ENCODE peak calls at places on chromosome 19, in five cellular contexts. V is bronchial epithelial cell, Q is H9, Z is AG04450, H is BE2C. L is an unnamed sample.

GRCh38 chr19:2385053-2385721 is 25.1 kb downstream of the TMPRSS9 start:
- DNase-seq in V (peak; percentile 75), Q (peak; percentile 96), Z (peak; percentile 27), H (peak; percentile 80), L (peak; percentile 96)

GRCh38 chr19:1847684-1848398 is 442 bp downstream of the REXO1 start:
- DNase-seq in V (no peak), Q (no peak), Z (no peak), H (peak; percentile 60), L (peak; percentile 34)

GRCh38 chr19:50323782-50324133 is 5.4 kb downstream of the KCNC3 start:
- DNase-seq in V (no peak), Q (no peak), Z (no peak), H (no peak), L (no peak)

GRCh38 chr19:8573316-8573715 is 3.9 kb downstream of the MYO1F start:
- DNase-seq in V (no peak), Q (no peak), Z (no peak), H (no peak), L (no peak)

GRCh38 chr19:18764591-18765051 is 26.5 kb downstream of the COMP start:
- DNase-seq in V (no peak), Q (no peak), Z (no peak), H (no peak), L (no peak)

GRCh38 chr19:48696353-48697010 is 711 bp downstream of the FUT2 start:
- DNase-seq in V (no peak), Q (peak; percentile 68), Z (no peak), H (no peak), L (no peak)

GRCh38 chr19:17281391-17282304 is at the start of gene ANKLE1:
- DNase-seq in V (no peak), Q (peak; percentile 77), Z (no peak), H (no peak), L (no peak)

GRCh38 chr19:1947651-1948209 is 6.8 kb downstream of the CSNK1G2 start:
- DNase-seq in V (no peak), Q (peak; percentile 67), Z (no peak), H (no peak), L (peak; percentile 46)

GRCh38 chr19:21699197-21699596 is 68.2 kb downstream of the ZNF100 start:
- DNase-seq in V (no peak), Q (peak; percentile 72), Z (no peak), H (no peak), L (no peak)

GRCh38 chr19:37941820-37942515 is 35.0 kb downstream of the SIPA1L3 start:
- DNase-seq in V (no peak), Q (no peak), Z (no peak), H (no peak), L (no peak)

GRCh38 chr19:42965204-42965603 is 28.2 kb upstream of the PSG7 start:
- DNase-seq in V (peak; percentile 39), Q (no peak), Z (peak; percentile 30), H (no peak), L (no peak)

GRCh38 chr19:17757125-17757524 is 5.8 kb downstream of the FCHO1 start:
- DNase-seq in V (peak; percentile 51), Q (no peak), Z (no peak), H (peak; percentile 82), L (peak; percentile 80)

GRCh38 chr19:16444273-16444597 is 27.5 kb downstream of the EPS15L1 start:
- DNase-seq in V (no peak), Q (no peak), Z (no peak), H (no peak), L (no peak)

GRCh38 chr19:57280913-57281425 is 684 bp downstream of the ZNF460 start:
- DNase-seq in V (no peak), Q (no peak), Z (no peak), H (no peak), L (peak; percentile 35)

GRCh38 chr19:55492362-55492944 is 4.2 kb downstream of the SSC5D start:
- DNase-seq in V (no peak), Q (no peak), Z (no peak), H (no peak), L (peak; percentile 58)

GRCh38 chr19:15250635-15250993 is 18.4 kb upstream of the EPHX3 start:
- DNase-seq in V (no peak), Q (no peak), Z (no peak), H (no peak), L (no peak)

GRCh38 chr19:15253076-15253475 is 20.8 kb upstream of the EPHX3 start:
- DNase-seq in V (no peak), Q (no peak), Z (no peak), H (no peak), L (no peak)

GRCh38 chr19:15252398-15253018 is 20.3 kb upstream of the EPHX3 start:
- DNase-seq in V (no peak), Q (peak; percentile 44), Z (no peak), H (no peak), L (peak; percentile 65)

GRCh38 chr19:15251010-15251748 is 18.9 kb upstream of the EPHX3 start:
- DNase-seq in V (no peak), Q (no peak), Z (peak; percentile 20), H (no peak), L (peak; percentile 68)

GRCh38 chr19:15251749-15252397 is 19.6 kb upstream of the EPHX3 start:
- DNase-seq in V (peak; percentile 53), Q (peak; percentile 84), Z (peak; percentile 90), H (peak; percentile 72), L (peak; percentile 97)
- TF ChIP-seq CTCF in V (peak; percentile 49), Q (peak; percentile 69), Z (peak; percentile 64), H (peak; percentile 45), L (peak; percentile 26)

GRCh38 chr19:28531979-28532378 is 681.0 kb downstream of the UQCRFS1 start:
- DNase-seq in V (no peak), Q (no peak), Z (no peak), H (no peak), L (no peak)

GRCh38 chr19:28532765-28533341 is 680.1 kb downstream of the UQCRFS1 start:
- DNase-seq in V (no peak), Q (no peak), Z (no peak), H (no peak), L (no peak)

GRCh38 chr19:28526042-28526441 is 686.9 kb downstream of the UQCRFS1 start:
- DNase-seq in V (no peak), Q (no peak), Z (no peak), H (no peak), L (no peak)

GRCh38 chr19:28534740-28535351 is 678.1 kb downstream of the UQCRFS1 start:
- DNase-seq in V (no peak), Q (no peak), Z (no peak), H (no peak), L (no peak)

GRCh38 chr19:28530406-28531035 is 682.4 kb downstream of the UQCRFS1 start:
- DNase-seq in V (no peak), Q (no peak), Z (no peak), H (no peak), L (no peak)
- TF ChIP-seq CTCF in V (no peak), Q (peak; percentile 37), Z (no peak), H (no peak), L (no peak)

DNA sequence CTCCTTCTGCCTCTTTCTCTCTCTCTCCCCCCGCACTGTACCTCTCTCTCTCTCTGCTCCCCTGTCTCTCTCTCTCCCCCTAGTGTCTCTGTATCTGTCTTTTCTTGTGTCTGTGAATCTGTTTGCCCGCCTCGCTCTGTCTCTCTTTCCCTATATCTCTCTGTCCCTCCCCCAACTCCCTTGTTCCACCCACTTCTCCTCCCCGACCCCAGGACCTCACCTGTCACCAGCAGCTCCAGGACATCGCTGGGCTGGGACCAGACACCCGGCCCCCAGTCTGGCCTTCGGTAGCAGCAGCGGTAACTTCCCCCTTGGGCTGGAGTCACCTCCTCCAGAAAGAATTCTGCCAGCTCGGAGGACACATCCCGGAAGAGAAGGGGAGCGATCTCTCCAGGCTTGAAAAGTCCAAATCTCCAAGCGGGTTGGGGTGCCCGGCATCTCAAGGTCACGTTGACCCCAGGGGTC is 3.9 kb downstream of the OSCAR start:
- DNase-seq in V (peak; percentile 20), Q (peak; percentile 65), Z (no peak), H (no peak), L (no peak)
- TF ChIP-seq CTCF in V (peak; percentile 21), Q (peak; percentile 19), Z (peak; percentile 55), H (peak; percentile 24), L (no peak)

GRCh38 chr19:35777411-35777841 is 2.1 kb downstream of the ARHGAP33 start:
- DNase-seq in V (no peak), Q (peak; percentile 77), Z (no peak), H (no peak), L (no peak)
- TF ChIP-seq CTCF in V (no peak), Q (no peak), Z (no peak), H (no peak), L (no peak)

DNA sequence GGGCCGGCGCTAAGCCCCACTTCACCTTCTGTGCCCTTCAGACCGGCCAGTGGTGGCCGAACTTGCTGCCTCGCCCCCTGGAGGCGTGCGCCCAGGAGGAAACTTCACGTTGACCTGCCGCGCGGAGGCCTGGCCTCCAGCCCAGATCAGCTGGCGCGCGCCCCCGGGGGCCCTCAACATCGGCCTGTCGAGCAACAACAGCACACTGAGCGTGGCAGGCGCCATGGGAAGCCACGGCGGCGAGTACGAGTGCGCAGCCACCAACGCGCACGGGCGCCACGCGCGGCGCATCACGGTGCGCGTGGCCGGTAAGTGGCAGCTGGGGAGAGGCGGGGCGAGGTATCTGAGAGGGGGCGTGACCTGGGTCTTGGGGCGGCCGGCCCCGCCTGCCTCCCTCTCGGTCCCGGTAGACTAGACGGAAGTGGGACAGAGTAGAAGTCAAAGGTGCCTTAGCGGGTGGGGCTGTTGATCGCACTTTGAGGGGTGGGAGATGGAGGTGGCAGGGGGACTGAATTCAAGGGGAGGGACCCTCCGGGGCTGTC is 5.6 kb downstream of the ICAM5 start:
- DNase-seq in V (no peak), Q (peak; percentile 60), Z (no peak), H (no peak), L (no peak)
- TF ChIP-seq CTCF in V (no peak), Q (peak; percentile 43), Z (no peak), H (no peak), L (no peak)

DNA sequence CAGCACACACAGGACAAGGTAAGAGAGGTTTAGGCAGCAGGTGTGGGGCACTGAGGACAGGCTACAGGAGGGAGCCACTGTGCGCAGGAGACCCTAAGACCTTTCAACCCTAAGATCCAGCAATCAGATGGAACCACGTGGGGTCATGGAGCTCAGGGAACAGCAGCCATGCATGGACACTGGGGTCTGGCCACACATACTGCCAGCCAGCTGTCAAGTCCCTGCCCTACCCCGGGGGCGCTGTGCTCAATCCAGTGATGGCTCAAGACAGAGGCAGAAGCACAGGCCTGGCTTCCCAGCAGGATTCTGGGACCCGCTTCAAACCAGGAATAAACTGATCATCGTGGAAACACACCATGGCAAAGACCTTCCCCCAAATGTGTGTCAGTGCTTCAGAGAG is 25.5 kb upstream of the EPHX3 start:
- DNase-seq in V (no peak), Q (no peak), Z (no peak), H (no peak), L (no peak)
- TF ChIP-seq CTCF in V (no peak), Q (peak; percentile 9), Z (no peak), H (no peak), L (no peak)